ENCODE peak calls at places on chromosomes 12 and 14, in eight cellular contexts. E is upper lobe of left lung, R is ovary, J is heart left ventricle, B is prostate gland, C is testis, H is esophagus squamous epithelium, U is breast epithelium. L is an unnamed sample.
A peak's percentile ranks its signal among the peaks of the same experiment; 100 is the strongest.

GRCh38 chr14:63229330-63230059 is 25.3 kb downstream of the RHOJ start:
- DNase-seq in E (no peak), R (no peak), J (no peak), B (no peak), C (no peak), H (no peak), U (no peak), L (no peak)

GRCh38 chr12:55060970-55061543 is 41.3 kb downstream of the NEUROD4 start:
- DNase-seq in E (no peak), R (no peak), J (no peak), B (no peak), C (no peak), H (no peak), U (no peak), L (no peak)

GRCh38 chr12:87317302-87317701 is 711.9 kb downstream of the C12orf50 start:
- DNase-seq in E (no peak), R (no peak), J (no peak), B (no peak), C (no peak), H (no peak), U (no peak), L (no peak)

GRCh38 chr12:28550757-28551381 is 360.6 kb downstream of the CCDC91 start:
- DNase-seq in E (no peak), R (no peak), J (no peak), B (no peak), C (no peak), H (no peak), U (no peak), L (no peak)

GRCh38 chr14:70709726-70710382 is 68.1 kb downstream of the TTC9 start:
- DNase-seq in E (no peak), R (no peak), J (no peak), B (no peak), C (no peak), H (no peak), U (no peak), L (peak; percentile 53)

GRCh38 chr14:105283899-105284298 is 16.9 kb downstream of the BRF1 start:
- DNase-seq in E (peak; percentile 48), R (no peak), J (no peak), B (no peak), C (no peak), H (no peak), U (no peak), L (no peak)

GRCh38 chr12:53235742-53236442 is 3.9 kb upstream of the RARG start:
- DNase-seq in E (no peak), R (no peak), J (no peak), B (no peak), C (no peak), H (no peak), U (no peak), L (no peak)

GRCh38 chr12:120121766-120122293 is 5.3 kb upstream of the RAB35 start:
- DNase-seq in E (no peak), R (no peak), J (no peak), B (no peak), C (no peak), H (no peak), U (no peak), L (no peak)

GRCh38 chr12:14723763-14724162 is 27.4 kb upstream of the GUCY2C start:
- DNase-seq in E (peak; percentile 1), R (no peak), J (peak; percentile 61), B (peak; percentile 61), C (peak; percentile 66), H (no peak), U (peak; percentile 56), L (peak; percentile 47)

GRCh38 chr12:75727577-75727976 is 216.2 kb upstream of the KRR1 start:
- DNase-seq in E (no peak), R (no peak), J (no peak), B (no peak), C (no peak), H (no peak), U (no peak), L (no peak)

GRCh38 chr14:54570047-54570446 is 3.1 kb downstream of the SAMD4A start:
- DNase-seq in E (no peak), R (no peak), J (no peak), B (no peak), C (no peak), H (no peak), U (no peak), L (no peak)

GRCh38 chr14:54567634-54568561 is 970 bp downstream of the SAMD4A start:
- DNase-seq in E (peak; percentile 90), R (peak; percentile 50), J (peak; percentile 82), B (peak; percentile 37), C (peak; percentile 51), H (no peak), U (no peak), L (peak; percentile 67)

GRCh38 chr14:54567224-54567633 is 301 bp downstream of the SAMD4A start:
- DNase-seq in E (peak; percentile 90), R (no peak), J (no peak), B (peak; percentile 24), C (peak; percentile 33), H (no peak), U (no peak), L (peak; percentile 56)

GRCh38 chr14:54570651-54571415 is 3.9 kb downstream of the SAMD4A start:
- DNase-seq in E (no peak), R (no peak), J (no peak), B (no peak), C (no peak), H (no peak), U (no peak), L (no peak)

DNA sequence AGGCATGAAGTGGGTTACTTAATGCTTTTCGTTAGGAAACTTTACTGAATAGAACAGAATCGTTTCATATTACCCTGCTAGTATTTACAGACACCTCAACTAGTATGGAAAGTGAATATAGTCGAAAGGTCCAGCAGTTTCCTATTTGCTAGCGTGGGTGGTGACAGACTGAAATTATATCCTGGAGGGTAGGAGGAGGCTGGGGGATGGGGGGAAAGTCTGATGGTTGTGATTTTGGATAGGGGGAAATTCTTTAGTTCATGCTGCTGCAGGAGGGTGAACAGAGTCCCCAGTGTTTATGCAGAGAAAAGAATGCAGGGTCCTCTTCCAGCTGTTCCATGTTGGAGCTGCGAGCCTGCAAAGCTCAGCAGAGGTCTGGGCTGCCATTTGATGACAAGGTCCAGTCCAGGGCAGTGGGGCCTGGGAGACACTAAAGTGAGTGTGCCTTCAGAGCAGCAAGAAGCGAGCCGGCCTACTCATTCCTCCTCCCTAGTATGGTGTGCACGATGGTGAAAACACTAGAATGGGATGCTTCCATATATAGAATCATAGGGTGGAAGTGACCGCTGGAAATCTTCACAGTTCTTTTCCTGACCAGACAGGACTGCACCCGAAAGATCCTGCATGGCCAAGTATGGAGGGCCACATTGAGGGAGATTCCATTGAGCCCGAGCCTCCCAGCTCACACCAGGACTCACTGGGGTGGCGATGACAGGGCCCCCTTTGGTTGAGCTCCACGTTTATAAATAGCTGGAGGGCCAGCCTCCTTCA is 2.1 kb downstream of the SAMD4A start:
- DNase-seq in E (no peak), R (no peak), J (no peak), B (no peak), C (no peak), H (no peak), U (no peak), L (no peak)
- H3K27ac ChIP-seq in E (no peak overlapping the region), R (no peak overlapping the region), J (peak overlapping the region; percentile 54), B (peak overlapping the region; percentile 93), C (no peak overlapping the region), H (peak overlapping the region; percentile 97), U (peak overlapping the region; percentile 18), L (no peak overlapping the region)

GRCh38 chr14:61369097-61369496 is 47.7 kb downstream of the PRKCH start:
- DNase-seq in E (no peak), R (no peak), J (no peak), B (no peak), C (no peak), H (no peak), U (no peak), L (no peak)

GRCh38 chr14:61362072-61362750 is 40.8 kb downstream of the PRKCH start:
- DNase-seq in E (no peak), R (no peak), J (no peak), B (no peak), C (no peak), H (no peak), U (no peak), L (no peak)

GRCh38 chr14:61368061-61368710 is 46.8 kb downstream of the PRKCH start:
- DNase-seq in E (no peak), R (no peak), J (no peak), B (no peak), C (no peak), H (no peak), U (no peak), L (peak; percentile 58)

GRCh38 chr14:61364243-61364642 is 42.9 kb downstream of the PRKCH start:
- DNase-seq in E (no peak), R (no peak), J (no peak), B (no peak), C (no peak), H (no peak), U (no peak), L (no peak)

GRCh38 chr14:61365667-61366194 is 44.4 kb downstream of the PRKCH start:
- DNase-seq in E (no peak), R (no peak), J (no peak), B (no peak), C (no peak), H (no peak), U (no peak), L (no peak)
- H3K4me3 ChIP-seq in E (no peak overlapping the region), R (no peak overlapping the region), J (no peak overlapping the region), B (no peak overlapping the region), C (no peak overlapping the region), H (no peak overlapping the region), U (no peak overlapping the region), L (no peak overlapping the region)

GRCh38 chr14:51993274-51993673 is 3.9 kb downstream of the RTRAF start:
- DNase-seq in E (no peak), R (no peak), J (no peak), B (no peak), C (no peak), H (no peak), U (no peak), L (no peak)

GRCh38 chr14:51990488-51990887 is 1.1 kb downstream of the RTRAF start:
- DNase-seq in E (no peak), R (no peak), J (no peak), B (no peak), C (no peak), H (no peak), U (no peak), L (no peak)

GRCh38 chr14:51989293-51990234 is at the start of gene RTRAF:
- DNase-seq in E (peak; percentile 98), R (peak; percentile 91), J (peak; percentile 97), B (peak; percentile 94), C (peak; percentile 96), H (peak; percentile 38), U (peak; percentile 93), L (peak; percentile 93)
- TF ChIP-seq POLR2A in E (peak; percentile 87), R (peak; percentile 70), J (peak; percentile 49), B (peak; percentile 68), C (no peak), H (peak; percentile 82), U (peak; percentile 51), L (peak; percentile 90)

DNA sequence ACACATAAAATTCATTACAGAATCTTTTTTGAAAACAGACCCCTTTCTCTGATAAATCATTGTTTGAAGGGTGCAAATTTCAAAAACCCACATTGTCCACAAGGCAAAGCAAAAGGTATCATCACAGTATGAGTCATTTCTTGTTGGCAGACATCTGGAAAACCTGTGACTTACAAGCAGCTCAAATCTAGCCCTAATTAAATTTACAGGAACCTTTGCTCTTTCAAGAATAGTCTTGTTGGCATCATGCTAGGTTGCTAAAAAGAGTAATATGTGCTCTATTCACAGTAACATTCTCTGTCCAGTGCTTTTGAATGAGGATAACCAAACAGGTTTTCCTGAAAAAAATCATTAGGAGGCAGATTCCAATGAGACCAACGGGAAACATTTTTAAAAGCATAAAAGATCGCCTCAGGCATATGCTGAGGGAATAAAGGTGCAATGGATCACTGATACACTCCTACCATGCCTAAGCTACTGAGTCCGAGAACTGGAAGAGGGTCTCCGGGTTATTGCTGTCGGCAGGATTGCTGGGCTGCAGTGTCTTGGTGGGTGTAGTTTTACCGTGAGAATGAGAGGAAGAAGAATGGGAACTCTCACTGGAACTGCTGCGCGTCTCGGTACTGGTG is 55.5 kb upstream of the TTC7B start:
- DNase-seq in E (no peak), R (no peak), J (no peak), B (peak; percentile 21), C (no peak), H (no peak), U (no peak), L (no peak)
- H3K27ac ChIP-seq in E (no peak overlapping the region), R (no peak overlapping the region), J (no peak overlapping the region), B (no peak overlapping the region), C (no peak overlapping the region), H (peak overlapping the region; percentile 20), U (no peak overlapping the region), L (no peak overlapping the region)